ENCODE peak calls at places on chromosomes 4 and X, in eight cellular contexts. One of them, this sample, is unnamed. For H3K4me1, the result is how much of the 10 kb centered on the place peaks cover.

GRCh38 chr4:152401424-152401823 is 134.5 kb downstream of the FBXW7 start:
- DNase-seq in foreskin keratinocyte: no peak
- DNase-seq in astrocyte: no peak
- DNase-seq in neuronal stem cell: no peak
- DNase-seq in pancreas: no peak
- DNase-seq in small intestine: no peak
- DNase-seq in aorta: no peak
- DNase-seq in BE2C: no peak
- DNase-seq in this sample: no peak

GRCh38 chr4:129804458-129804981 is 708.6 kb downstream of the C4orf33 start:
- DNase-seq in neuronal stem cell: no peak
- DNase-seq in astrocyte: no peak
- DNase-seq in pancreas: no peak
- DNase-seq in aorta: no peak
- DNase-seq in BE2C: no peak
- DNase-seq in small intestine: no peak
- DNase-seq in foreskin keratinocyte: no peak
- DNase-seq in this sample: no peak

GRCh38 chrX:116873678-116874077 is 410.9 kb upstream of the CT83 start:
- DNase-seq in aorta: no peak
- DNase-seq in foreskin keratinocyte: peak
- DNase-seq in astrocyte: peak
- DNase-seq in small intestine: no peak
- DNase-seq in neuronal stem cell: no peak
- DNase-seq in BE2C: no peak
- DNase-seq in pancreas: no peak
- DNase-seq in this sample: no peak

GRCh38 chrX:131633285-131633917 is 89.5 kb downstream of the OR13H1 start:
- DNase-seq in small intestine: peak
- DNase-seq in astrocyte: peak
- DNase-seq in foreskin keratinocyte: peak
- DNase-seq in BE2C: peak
- DNase-seq in neuronal stem cell: peak
- DNase-seq in aorta: no peak
- DNase-seq in pancreas: no peak
- DNase-seq in this sample: peak

GRCh38 chr4:142846105-142846728 is at the start of gene INPP4B:
- DNase-seq in astrocyte: peak
- DNase-seq in neuronal stem cell: peak
- DNase-seq in aorta: peak
- DNase-seq in pancreas: peak
- DNase-seq in small intestine: peak
- DNase-seq in foreskin keratinocyte: peak
- DNase-seq in BE2C: peak
- DNase-seq in this sample: no peak

GRCh38 chr4:152652102-152652501 is 27.7 kb downstream of the TMEM154 start:
- DNase-seq in small intestine: no peak
- DNase-seq in BE2C: no peak
- DNase-seq in pancreas: no peak
- DNase-seq in neuronal stem cell: no peak
- DNase-seq in aorta: no peak
- DNase-seq in foreskin keratinocyte: no peak
- DNase-seq in astrocyte: no peak
- DNase-seq in this sample: no peak

GRCh38 chrX:150408561-150408960 is 45.4 kb downstream of the MAMLD1 start:
- DNase-seq in foreskin keratinocyte: no peak
- DNase-seq in neuronal stem cell: no peak
- DNase-seq in astrocyte: no peak
- DNase-seq in pancreas: no peak
- DNase-seq in aorta: no peak
- DNase-seq in BE2C: no peak
- DNase-seq in small intestine: no peak
- DNase-seq in this sample: no peak

GRCh38 chr4:85475631-85476233 is 782 bp downstream of the ARHGAP24 start:
- DNase-seq in foreskin keratinocyte: no peak
- DNase-seq in astrocyte: peak
- DNase-seq in aorta: no peak
- DNase-seq in BE2C: peak
- DNase-seq in neuronal stem cell: peak
- DNase-seq in small intestine: no peak
- DNase-seq in pancreas: peak
- DNase-seq in this sample: no peak

GRCh38 chr4:83219344-83219990 is 65.1 kb downstream of the COQ2 start:
- DNase-seq in foreskin keratinocyte: peak
- DNase-seq in neuronal stem cell: no peak
- DNase-seq in astrocyte: peak
- DNase-seq in small intestine: peak
- DNase-seq in pancreas: no peak
- DNase-seq in BE2C: no peak
- DNase-seq in aorta: no peak
- DNase-seq in this sample: no peak

GRCh38 chr4:64670647-64671046 is 261.4 kb upstream of the TECRL start:
- DNase-seq in BE2C: no peak
- DNase-seq in small intestine: no peak
- DNase-seq in pancreas: peak
- DNase-seq in foreskin keratinocyte: no peak
- DNase-seq in astrocyte: no peak
- DNase-seq in neuronal stem cell: no peak
- DNase-seq in aorta: no peak
- DNase-seq in this sample: no peak

GRCh38 chr4:58514299-58514698 is 1404.1 kb upstream of the IGFBP7 start:
- DNase-seq in aorta: no peak
- DNase-seq in BE2C: no peak
- DNase-seq in astrocyte: no peak
- DNase-seq in pancreas: no peak
- DNase-seq in neuronal stem cell: no peak
- DNase-seq in small intestine: no peak
- DNase-seq in foreskin keratinocyte: no peak
- DNase-seq in this sample: no peak

GRCh38 chr4:157265281-157265680 is 44.8 kb downstream of the GRIA2 start:
- DNase-seq in astrocyte: peak
- DNase-seq in BE2C: no peak
- DNase-seq in foreskin keratinocyte: peak
- DNase-seq in neuronal stem cell: peak
- DNase-seq in small intestine: no peak
- DNase-seq in pancreas: no peak
- DNase-seq in aorta: no peak
- DNase-seq in this sample: no peak

GRCh38 chrX:41600266-41600665 is 88.5 kb upstream of the GPR34 start:
- DNase-seq in pancreas: no peak
- DNase-seq in BE2C: no peak
- DNase-seq in aorta: no peak
- DNase-seq in foreskin keratinocyte: peak
- DNase-seq in small intestine: no peak
- DNase-seq in neuronal stem cell: no peak
- DNase-seq in astrocyte: peak
- DNase-seq in this sample: no peak

GRCh38 chrX:39145859-39146258 is 344.6 kb downstream of the MID1IP1 start:
- DNase-seq in astrocyte: no peak
- DNase-seq in neuronal stem cell: no peak
- DNase-seq in pancreas: no peak
- DNase-seq in aorta: no peak
- DNase-seq in small intestine: no peak
- DNase-seq in BE2C: no peak
- DNase-seq in foreskin keratinocyte: no peak
- DNase-seq in this sample: no peak

GRCh38 chr4:36280555-36280954 is 861 bp upstream of the DTHD1 start:
- DNase-seq in small intestine: no peak
- DNase-seq in neuronal stem cell: peak
- DNase-seq in astrocyte: no peak
- DNase-seq in foreskin keratinocyte: peak
- DNase-seq in pancreas: no peak
- DNase-seq in aorta: no peak
- DNase-seq in BE2C: no peak
- DNase-seq in this sample: no peak

GRCh38 chrX:130086414-130087207 is 23.7 kb downstream of the ELF4 start:
- DNase-seq in foreskin keratinocyte: no peak
- DNase-seq in neuronal stem cell: no peak
- DNase-seq in pancreas: no peak
- DNase-seq in aorta: no peak
- DNase-seq in BE2C: no peak
- DNase-seq in astrocyte: no peak
- DNase-seq in small intestine: peak
- DNase-seq in this sample: no peak

GRCh38 chr4:103424853-103425252 is 226.7 kb upstream of the CENPE start:
- DNase-seq in aorta: no peak
- DNase-seq in neuronal stem cell: no peak
- DNase-seq in BE2C: no peak
- DNase-seq in astrocyte: no peak
- DNase-seq in pancreas: no peak
- DNase-seq in small intestine: no peak
- DNase-seq in foreskin keratinocyte: peak
- DNase-seq in this sample: no peak
- H3K4me1 ChIP-seq in aorta: under half
- H3K4me1 ChIP-seq in neuronal stem cell: under half
- H3K4me1 ChIP-seq in BE2C: under half
- H3K4me1 ChIP-seq in astrocyte: under half
- H3K4me1 ChIP-seq in pancreas: under half
- H3K4me1 ChIP-seq in small intestine: under half
- H3K4me1 ChIP-seq in foreskin keratinocyte: under half
- H3K4me1 ChIP-seq in this sample: under half

DNA sequence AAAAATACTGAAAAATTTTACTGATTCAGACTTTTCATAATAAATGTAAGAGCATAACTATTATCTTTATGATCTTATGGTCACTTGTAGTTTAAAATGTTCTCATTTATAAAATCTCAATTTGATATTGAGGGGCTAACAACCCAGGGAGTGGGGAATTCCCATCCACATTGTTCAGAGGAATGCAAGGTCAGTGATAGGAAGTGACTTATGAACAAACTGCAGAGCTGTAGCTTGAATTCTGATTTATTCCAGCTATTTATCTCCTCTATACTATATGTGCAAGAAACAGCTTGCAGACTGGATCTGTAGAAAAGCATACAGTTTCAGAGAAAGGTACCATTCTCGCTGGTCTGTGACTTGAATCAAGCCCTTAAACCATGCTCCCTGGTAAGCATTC is 61.6 kb downstream of the SEC24D start:
- DNase-seq in astrocyte: no peak
- DNase-seq in aorta: no peak
- DNase-seq in BE2C: no peak
- DNase-seq in foreskin keratinocyte: no peak
- DNase-seq in small intestine: no peak
- DNase-seq in neuronal stem cell: no peak
- DNase-seq in pancreas: no peak
- DNase-seq in this sample: no peak
- H3K4me1 ChIP-seq in astrocyte: under half
- H3K4me1 ChIP-seq in aorta: under half
- H3K4me1 ChIP-seq in BE2C: under half
- H3K4me1 ChIP-seq in foreskin keratinocyte: half or more
- H3K4me1 ChIP-seq in small intestine: under half
- H3K4me1 ChIP-seq in neuronal stem cell: under half
- H3K4me1 ChIP-seq in pancreas: under half
- H3K4me1 ChIP-seq in this sample: under half

DNA sequence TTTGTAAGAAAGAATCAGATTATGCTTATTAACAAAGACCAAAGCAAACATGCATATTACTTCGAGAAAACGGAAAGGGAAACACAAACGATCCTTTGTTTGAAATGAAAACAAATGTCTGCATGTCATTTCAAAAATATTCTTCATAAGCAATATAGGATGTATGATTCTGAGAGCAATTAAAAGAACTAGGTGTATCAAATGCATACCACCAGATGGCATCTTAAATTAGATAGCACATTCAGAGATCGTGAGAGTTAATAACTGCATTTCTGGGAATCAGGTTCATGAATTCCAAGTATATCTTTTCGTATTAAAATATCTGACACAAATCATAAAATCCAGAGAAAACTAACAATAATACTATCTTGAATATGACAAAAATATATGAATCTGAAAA is 159.5 kb downstream of the PPP3CA start:
- DNase-seq in foreskin keratinocyte: no peak
- DNase-seq in pancreas: no peak
- DNase-seq in aorta: no peak
- DNase-seq in neuronal stem cell: no peak
- DNase-seq in small intestine: peak
- DNase-seq in astrocyte: no peak
- DNase-seq in BE2C: no peak
- DNase-seq in this sample: no peak
- H3K4me1 ChIP-seq in foreskin keratinocyte: under half
- H3K4me1 ChIP-seq in pancreas: under half
- H3K4me1 ChIP-seq in aorta: under half
- H3K4me1 ChIP-seq in neuronal stem cell: under half
- H3K4me1 ChIP-seq in small intestine: under half
- H3K4me1 ChIP-seq in astrocyte: under half
- H3K4me1 ChIP-seq in BE2C: under half
- H3K4me1 ChIP-seq in this sample: under half

DNA sequence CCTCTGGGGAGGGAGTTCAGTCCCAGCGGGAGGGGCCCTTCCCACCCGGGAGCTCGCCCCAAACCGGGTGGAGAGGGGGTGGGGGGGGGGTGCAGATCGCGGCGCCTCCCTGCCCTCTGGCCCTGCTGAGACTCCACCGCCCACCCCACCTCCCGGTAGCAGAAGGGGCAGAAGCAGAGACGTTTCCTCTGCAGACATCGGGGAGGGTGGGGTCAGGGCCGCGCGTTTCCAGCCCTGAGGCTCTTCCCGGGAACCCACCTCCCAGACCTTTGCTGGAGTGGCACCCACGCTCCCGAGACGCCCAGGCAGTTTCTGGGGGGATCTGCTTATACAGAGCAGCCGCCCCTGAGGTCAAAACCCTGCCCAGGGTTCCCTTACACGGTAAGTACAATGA is 30.2 kb downstream of the CPLX1 start:
- DNase-seq in neuronal stem cell: no peak
- DNase-seq in astrocyte: no peak
- DNase-seq in pancreas: peak
- DNase-seq in aorta: peak
- DNase-seq in BE2C: no peak
- DNase-seq in small intestine: no peak
- DNase-seq in foreskin keratinocyte: no peak
- DNase-seq in this sample: peak
- H3K4me1 ChIP-seq in neuronal stem cell: under half
- H3K4me1 ChIP-seq in astrocyte: under half
- H3K4me1 ChIP-seq in pancreas: under half
- H3K4me1 ChIP-seq in aorta: under half
- H3K4me1 ChIP-seq in BE2C: under half
- H3K4me1 ChIP-seq in small intestine: under half
- H3K4me1 ChIP-seq in foreskin keratinocyte: under half
- H3K4me1 ChIP-seq in this sample: under half

GRCh38 chr4:184853385-184853784 is 27.6 kb upstream of the ACSL1 start:
- DNase-seq in small intestine: no peak
- DNase-seq in BE2C: no peak
- DNase-seq in neuronal stem cell: no peak
- DNase-seq in pancreas: no peak
- DNase-seq in foreskin keratinocyte: no peak
- DNase-seq in aorta: no peak
- DNase-seq in astrocyte: no peak
- DNase-seq in this sample: no peak
- H3K4me1 ChIP-seq in small intestine: under half
- H3K4me1 ChIP-seq in BE2C: under half
- H3K4me1 ChIP-seq in neuronal stem cell: under half
- H3K4me1 ChIP-seq in pancreas: under half
- H3K4me1 ChIP-seq in foreskin keratinocyte: under half
- H3K4me1 ChIP-seq in aorta: under half
- H3K4me1 ChIP-seq in astrocyte: under half
- H3K4me1 ChIP-seq in this sample: under half